ENCODE peak calls at places on chromosomes 1 and 21, in seven cellular contexts. W, X, H, Q, E, N and G are unnamed samples. For H3K27me3, the result is how much of the 10 kb centered on the place peaks cover.

GRCh38 chr1:232965912-232966217 is 15.5 kb downstream of the NTPCR start:
- DNase-seq in W (no peak), X (no peak), H (no peak), Q (no peak), E (no peak), N (no peak), G (no peak)

GRCh38 chr1:34164510-34165381 is at the start of gene CSMD2:
- DNase-seq in W (peak), X (no peak), H (peak), Q (peak), E (peak), N (no peak), G (no peak)

GRCh38 chr1:67860776-67861175 is 27.5 kb upstream of the GNG12 start:
- DNase-seq in W (no peak), X (no peak), H (no peak), Q (no peak), E (no peak), N (no peak), G (no peak)

GRCh38 chr1:32398401-32398800 is 4.2 kb upstream of the BSDC1 start:
- DNase-seq in W (no peak), X (no peak), H (peak), Q (no peak), E (no peak), N (no peak), G (no peak)

GRCh38 chr21:39316062-39316461 is 2.6 kb upstream of the BRWD1 start:
- DNase-seq in W (no peak), X (no peak), H (no peak), Q (no peak), E (no peak), N (no peak), G (no peak)

GRCh38 chr1:67171574-67171955 is 5.3 kb downstream of the IL23R start:
- DNase-seq in W (no peak), X (no peak), H (no peak), Q (no peak), E (no peak), N (no peak), G (no peak)

GRCh38 chr1:164790081-164790480 is 231.1 kb downstream of the PBX1 start:
- DNase-seq in W (no peak), X (no peak), H (no peak), Q (no peak), E (peak), N (no peak), G (no peak)

GRCh38 chr1:82284213-82284612 is 483.5 kb downstream of the ADGRL2 start:
- DNase-seq in W (peak), X (no peak), H (peak), Q (no peak), E (no peak), N (no peak), G (no peak)

GRCh38 chr1:151839457-151840409 is at the start of gene C2CD4D:
- DNase-seq in W (peak), X (peak), H (peak), Q (peak), E (peak), N (no peak), G (no peak)

DNA sequence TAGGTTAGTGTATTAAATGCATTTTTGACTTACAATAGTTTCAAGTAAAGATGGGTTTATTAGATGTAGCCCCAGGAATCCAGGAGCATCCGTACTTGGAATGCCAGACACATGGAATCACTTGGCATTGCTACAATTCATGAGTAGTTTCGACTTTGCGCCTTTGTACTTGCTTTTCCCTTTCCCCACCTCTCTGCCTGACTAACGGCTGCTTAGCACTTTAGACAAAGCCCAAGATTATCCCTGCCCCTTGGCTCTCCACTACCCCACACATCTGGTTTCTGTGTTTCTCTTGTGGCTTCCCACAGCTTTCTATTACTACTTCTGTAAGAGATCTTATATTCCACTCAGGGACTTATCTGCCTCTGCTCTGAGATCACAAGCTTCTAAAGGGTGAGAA is 397.7 kb upstream of the POU3F1 start:
- DNase-seq in W (peak), X (no peak), H (no peak), Q (no peak), E (peak), N (no peak), G (no peak)
- H3K4me3 ChIP-seq in W (no peak), X (no peak), H (peak), Q (no peak), E (no peak), N (no peak), G (no peak)

DNA sequence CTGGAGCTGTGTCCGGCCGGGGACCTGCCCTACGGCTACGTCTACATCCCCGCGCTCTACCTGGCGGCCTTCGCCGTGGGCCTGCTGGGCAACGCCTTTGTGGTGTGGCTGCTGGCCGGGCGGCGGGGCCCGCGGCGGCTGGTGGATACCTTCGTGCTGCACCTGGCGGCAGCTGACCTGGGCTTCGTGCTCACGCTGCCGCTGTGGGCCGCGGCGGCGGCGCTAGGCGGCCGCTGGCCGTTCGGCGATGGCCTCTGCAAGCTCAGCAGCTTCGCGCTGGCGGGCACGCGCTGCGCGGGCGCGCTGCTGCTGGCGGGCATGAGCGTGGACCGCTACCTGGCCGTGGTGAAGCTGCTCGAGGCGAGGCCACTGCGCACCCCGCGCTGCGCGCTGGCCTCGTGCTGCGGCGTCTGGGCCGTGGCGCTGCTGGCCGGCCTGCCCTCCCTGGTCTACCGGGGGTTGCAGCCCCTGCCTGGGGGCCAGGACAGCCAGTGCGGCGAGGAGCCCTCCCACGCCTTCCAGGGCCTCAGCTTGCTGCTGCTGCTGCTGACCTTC is 412 bp downstream of the GPR25 start:
- DNase-seq in W (peak), X (no peak), H (no peak), Q (no peak), E (no peak), N (no peak), G (no peak)
- H3K27me3 ChIP-seq in W (under half), X (under half), H (under half), Q (half or more), E (under half), N (under half), G (under half)

GRCh38 chr1:203308205-203309114 is 3.1 kb downstream of the BTG2 start:
- DNase-seq in W (no peak), X (no peak), H (no peak), Q (no peak), E (peak), N (no peak), G (no peak)

GRCh38 chr1:203309115-203309429 is 3.8 kb downstream of the BTG2 start:
- DNase-seq in W (no peak), X (no peak), H (no peak), Q (no peak), E (no peak), N (no peak), G (no peak)

GRCh38 chr1:203306970-203307541 is 1.7 kb downstream of the BTG2 start:
- DNase-seq in W (no peak), X (peak), H (no peak), Q (no peak), E (peak), N (no peak), G (no peak)

GRCh38 chr1:203306089-203306969 is 1.0 kb downstream of the BTG2 start:
- DNase-seq in W (peak), X (peak), H (peak), Q (peak), E (peak), N (peak), G (peak)

GRCh38 chr1:203307690-203308126 is 2.4 kb downstream of the BTG2 start:
- DNase-seq in W (no peak), X (no peak), H (no peak), Q (no peak), E (peak), N (no peak), G (no peak)
- H3K4me3 ChIP-seq in W (peak), X (peak), H (peak), Q (peak), E (peak), N (peak), G (peak)

DNA sequence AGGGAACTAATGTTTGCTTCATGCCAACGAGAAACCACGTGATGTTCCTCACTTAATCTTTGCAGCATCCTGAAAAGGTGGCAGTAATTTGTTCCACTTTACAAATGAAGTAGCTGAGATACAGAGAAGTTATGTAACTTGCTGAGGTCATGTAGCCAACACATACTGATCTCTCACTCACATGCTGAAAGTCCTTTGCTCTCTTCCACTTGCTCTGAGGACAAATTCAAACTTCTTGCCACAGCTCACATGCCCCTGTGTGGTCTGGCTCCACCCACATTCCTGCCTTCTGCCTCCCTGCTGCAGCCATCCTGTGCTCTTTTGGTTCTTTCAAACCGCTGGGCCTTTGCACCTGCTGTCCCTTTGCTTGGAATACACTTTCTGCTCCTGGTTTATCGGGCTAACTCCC is 55.4 kb downstream of the TMCO4 start:
- DNase-seq in W (no peak), X (no peak), H (no peak), Q (no peak), E (no peak), N (no peak), G (no peak)
- H3K27me3 ChIP-seq in W (half or more), X (under half), H (under half), Q (under half), E (under half), N (under half), G (under half)

DNA sequence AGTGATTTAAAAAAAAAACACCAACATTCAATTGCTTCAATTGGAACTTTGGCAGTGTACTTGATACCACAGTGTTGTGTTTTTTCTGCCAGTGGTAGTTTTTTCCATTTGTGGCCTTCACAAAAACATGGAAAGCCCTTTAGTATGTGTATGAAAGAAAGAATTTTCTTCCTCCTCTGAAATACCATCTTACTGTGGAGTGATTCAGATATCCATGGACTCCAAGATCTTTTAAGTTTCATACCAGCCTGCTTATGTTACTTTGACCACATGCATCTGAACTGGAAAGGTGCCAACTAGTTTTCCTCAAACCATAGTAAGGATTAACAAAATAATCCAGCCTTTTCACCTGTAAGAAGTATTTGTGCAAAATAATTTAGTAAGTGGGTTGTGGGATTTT is 3.4 kb downstream of the PPP2R5A start:
- DNase-seq in W (peak), X (no peak), H (peak), Q (no peak), E (no peak), N (no peak), G (no peak)
- H3K4me3 ChIP-seq in W (peak), X (peak), H (peak), Q (peak), E (no peak), N (no peak), G (no peak)

DNA sequence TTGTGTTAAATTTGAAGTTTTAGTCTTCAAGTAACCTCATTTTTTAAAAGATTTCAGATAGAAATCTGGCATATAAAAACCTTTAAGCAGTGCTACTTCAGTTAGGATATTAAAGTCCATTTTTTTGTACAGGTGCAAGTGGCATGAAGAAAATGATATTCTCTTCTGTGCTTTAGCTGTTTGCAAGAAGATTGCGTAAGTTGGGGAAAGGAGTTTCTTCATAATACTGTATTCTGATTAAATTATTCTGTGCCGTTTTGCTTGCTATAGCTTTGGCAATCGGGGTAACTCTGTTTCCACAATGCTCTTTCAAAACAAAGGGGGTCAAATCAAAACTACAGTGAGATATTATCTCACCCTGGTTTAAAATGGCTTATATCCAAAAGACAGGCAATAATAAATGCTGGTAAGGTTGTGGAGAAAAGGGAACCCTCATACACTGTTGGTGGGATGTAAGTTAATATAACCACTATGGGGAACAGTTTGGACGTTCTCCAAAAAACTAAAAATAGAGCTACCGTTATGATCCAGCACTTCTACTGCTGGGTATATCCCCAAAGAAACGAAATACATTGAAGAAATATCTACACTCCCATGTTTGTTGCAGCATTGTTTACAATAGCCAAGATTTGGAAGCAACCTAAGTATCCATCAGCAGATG is 27.1 kb downstream of the MAEL start:
- DNase-seq in W (no peak), X (no peak), H (no peak), Q (no peak), E (no peak), N (no peak), G (no peak)
- H3K27me3 ChIP-seq in W (under half), X (under half), H (under half), Q (under half), E (under half), N (under half), G (under half)

GRCh38 chr1:9070421-9071015 is 1.1 kb upstream of the SLC2A5 start:
- DNase-seq in W (no peak), X (no peak), H (no peak), Q (no peak), E (no peak), N (no peak), G (no peak)

GRCh38 chr1:9071554-9072235 is 2.3 kb upstream of the SLC2A5 start:
- DNase-seq in W (no peak), X (no peak), H (no peak), Q (no peak), E (no peak), N (no peak), G (no peak)

GRCh38 chr1:9069324-9070100 is at the start of gene SLC2A5:
- DNase-seq in W (peak), X (peak), H (no peak), Q (no peak), E (peak), N (peak), G (no peak)

GRCh38 chr1:9066945-9067807 is 2.3 kb downstream of the SLC2A5 start:
- DNase-seq in W (peak), X (no peak), H (peak), Q (peak), E (no peak), N (peak), G (no peak)

GRCh38 chr1:9068971-9069323 is 488 bp downstream of the SLC2A5 start:
- DNase-seq in W (peak), X (no peak), H (no peak), Q (no peak), E (no peak), N (no peak), G (no peak)
- H3K4me3 ChIP-seq in W (no peak), X (no peak), H (peak), Q (peak), E (no peak), N (no peak), G (no peak)

DNA sequence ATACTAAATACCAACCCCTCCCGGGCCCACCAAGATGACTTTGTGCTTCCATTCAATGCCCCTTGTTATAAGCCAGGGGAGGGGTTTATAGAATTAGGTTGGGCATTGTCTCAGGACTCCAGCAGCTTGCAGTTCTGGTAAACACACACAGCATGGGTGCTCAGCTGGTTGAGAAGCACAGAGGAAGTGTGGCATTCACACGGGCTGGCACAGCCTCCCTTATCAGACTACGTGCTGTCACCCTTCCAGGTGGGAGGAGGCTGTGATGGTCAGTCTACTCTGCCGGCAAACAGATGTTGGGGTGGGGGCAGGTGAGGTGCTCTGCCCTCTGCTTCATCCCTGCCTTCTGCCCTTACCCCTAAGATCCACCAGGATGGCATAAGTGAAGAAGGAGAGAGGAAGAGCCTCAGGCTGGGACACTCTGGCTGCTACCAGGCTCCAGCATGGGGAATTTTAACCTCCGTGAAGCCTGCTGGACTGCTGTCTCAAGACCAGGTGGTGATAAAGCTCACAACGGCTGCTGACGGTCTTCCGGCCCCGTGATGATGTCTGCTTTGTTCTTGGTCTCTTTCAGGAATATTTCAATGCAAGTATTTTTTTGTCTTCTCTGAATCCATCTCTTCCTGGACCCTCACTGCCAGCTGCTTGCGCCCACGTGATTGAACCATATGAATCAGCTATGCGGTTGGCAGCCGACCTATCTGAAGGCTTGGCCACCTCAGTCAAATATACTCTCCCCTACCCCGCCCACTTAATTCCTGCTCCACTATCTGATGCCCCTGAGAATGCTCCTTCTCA is 14.8 kb upstream of the SLC6A17 start:
- DNase-seq in W (no peak), X (no peak), H (no peak), Q (no peak), E (peak), N (no peak), G (no peak)
- H3K27me3 ChIP-seq in W (under half), X (under half), H (half or more), Q (half or more), E (under half), N (under half), G (under half)

GRCh38 chr1:155136728-155137127 is 1.1 kb downstream of the SLC50A1 start:
- DNase-seq in W (no peak), X (peak), H (no peak), Q (no peak), E (no peak), N (no peak), G (no peak)

GRCh38 chr1:155135416-155136197 is at the start of gene SLC50A1:
- DNase-seq in W (peak), X (peak), H (peak), Q (peak), E (peak), N (peak), G (peak)

GRCh38 chr1:155134858-155135415 is 715 bp upstream of the SLC50A1 start:
- DNase-seq in W (peak), X (peak), H (peak), Q (peak), E (peak), N (peak), G (peak)

GRCh38 chr1:155133799-155134281 is 1.8 kb upstream of the SLC50A1 start:
- DNase-seq in W (no peak), X (peak), H (no peak), Q (no peak), E (no peak), N (no peak), G (no peak)

GRCh38 chr1:155134322-155134721 is 1.3 kb upstream of the SLC50A1 start:
- DNase-seq in W (no peak), X (no peak), H (no peak), Q (no peak), E (no peak), N (no peak), G (no peak)
- H3K4me3 ChIP-seq in W (no peak), X (peak), H (peak), Q (peak), E (peak), N (no peak), G (peak)

DNA sequence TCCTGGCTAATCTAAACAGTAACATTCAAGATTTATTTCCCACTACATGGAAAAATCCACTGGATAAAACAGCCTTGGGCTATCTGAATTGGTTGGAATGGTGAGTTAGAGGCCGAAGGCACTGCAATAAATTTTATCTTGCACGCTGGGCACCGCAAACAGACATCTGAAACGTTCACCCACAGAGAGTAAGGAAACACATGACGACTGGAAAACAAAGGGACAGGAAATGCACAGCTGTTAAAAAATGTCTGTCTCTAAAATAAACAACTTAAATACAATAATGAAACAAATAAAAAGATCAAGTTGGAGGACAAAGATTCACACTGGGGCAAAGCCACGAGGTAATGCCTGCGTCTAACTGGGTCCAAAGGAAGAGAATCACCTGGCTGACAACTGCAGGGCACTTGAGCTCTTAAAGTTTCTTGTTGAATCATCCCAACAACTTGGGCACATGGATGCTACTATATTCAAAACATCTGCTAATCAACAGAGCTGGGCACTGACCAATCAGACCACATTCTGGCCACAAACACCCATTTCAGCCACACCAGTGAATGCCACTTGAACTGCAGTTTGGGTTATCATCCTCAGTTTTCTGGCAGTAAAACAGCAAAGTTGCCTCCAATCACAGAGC is 51.2 kb downstream of the ABCA4 start:
- DNase-seq in W (no peak), X (no peak), H (peak), Q (no peak), E (no peak), N (no peak), G (no peak)
- H3K27me3 ChIP-seq in W (under half), X (under half), H (under half), Q (under half), E (half or more), N (under half), G (under half)